ENCODE peak calls at places on chromosomes 13 and 19, in five cellular contexts. One of them, this sample, is unnamed.

GRCh38 chr13:27296496-27296895 is 25.9 kb downstream of the RASL11A start:
- DNase-seq in Calu3: no peak
- DNase-seq in cerebellum: peak
- DNase-seq in lung: no peak
- DNase-seq in nephron progenitor cell: no peak
- DNase-seq in this sample: no peak

GRCh38 chr19:58001895-58002369 is 688 bp downstream of the ZNF606 start:
- DNase-seq in Calu3: no peak
- DNase-seq in cerebellum: peak
- DNase-seq in lung: no peak
- DNase-seq in nephron progenitor cell: peak
- DNase-seq in this sample: no peak

GRCh38 chr13:30841161-30841560 is 64.9 kb upstream of the MEDAG start:
- DNase-seq in Calu3: no peak
- DNase-seq in cerebellum: no peak
- DNase-seq in lung: no peak
- DNase-seq in nephron progenitor cell: no peak
- DNase-seq in this sample: no peak

GRCh38 chr13:46324976-46325375 is 62.1 kb downstream of the RUBCNL start:
- DNase-seq in Calu3: no peak
- DNase-seq in cerebellum: no peak
- DNase-seq in lung: no peak
- DNase-seq in nephron progenitor cell: no peak
- DNase-seq in this sample: no peak

GRCh38 chr19:14432817-14433453 is at the start of gene PKN1:
- DNase-seq in Calu3: peak
- DNase-seq in cerebellum: peak
- DNase-seq in lung: no peak
- DNase-seq in nephron progenitor cell: peak
- DNase-seq in this sample: no peak

GRCh38 chr13:112103971-112104872 is 37.3 kb downstream of the SOX1 start:
- DNase-seq in Calu3: no peak
- DNase-seq in cerebellum: peak
- DNase-seq in lung: no peak
- DNase-seq in nephron progenitor cell: peak
- DNase-seq in this sample: no peak

GRCh38 chr19:54502518-54503048 is at the start of gene LAIR2:
- DNase-seq in Calu3: no peak
- DNase-seq in cerebellum: no peak
- DNase-seq in lung: no peak
- DNase-seq in nephron progenitor cell: no peak
- DNase-seq in this sample: no peak

GRCh38 chr19:54232552-54232934 is 9.7 kb upstream of the LILRB3 start:
- DNase-seq in Calu3: no peak
- DNase-seq in cerebellum: no peak
- DNase-seq in lung: no peak
- DNase-seq in nephron progenitor cell: no peak
- DNase-seq in this sample: no peak

GRCh38 chr19:33382006-33382405 is 8.5 kb downstream of the CEBPG start:
- DNase-seq in Calu3: no peak
- DNase-seq in cerebellum: no peak
- DNase-seq in lung: no peak
- DNase-seq in nephron progenitor cell: no peak
- DNase-seq in this sample: no peak

GRCh38 chr13:20125129-20125782 is 35.6 kb downstream of the GJA3 start:
- DNase-seq in Calu3: no peak
- DNase-seq in cerebellum: no peak
- DNase-seq in lung: no peak
- DNase-seq in nephron progenitor cell: no peak
- DNase-seq in this sample: peak

GRCh38 chr19:29675650-29676186 is 10.5 kb downstream of the PLEKHF1 start:
- DNase-seq in Calu3: no peak
- DNase-seq in cerebellum: peak
- DNase-seq in lung: no peak
- DNase-seq in nephron progenitor cell: no peak
- DNase-seq in this sample: peak

GRCh38 chr13:44312898-44313551 is 60.6 kb upstream of the SERP2 start:
- DNase-seq in Calu3: peak
- DNase-seq in cerebellum: no peak
- DNase-seq in lung: no peak
- DNase-seq in nephron progenitor cell: no peak
- DNase-seq in this sample: no peak

GRCh38 chr19:55640577-55641375 is at the start of gene ZNF580:
- DNase-seq in Calu3: peak
- DNase-seq in cerebellum: peak
- DNase-seq in lung: peak
- DNase-seq in nephron progenitor cell: peak
- DNase-seq in this sample: peak

This sample was measured in SK-MEL-5.